ENCODE peak calls at places on chromosomes 16 and 17, in six cellular contexts. L is stimulated activated effector memory CD8-positive, alpha-beta T cell treated with anti-CD3 and anti-CD28 coated beads, Interleukin-12 subunit alpha, Interleukin-12 subunit beta, amount 100 ng/mL, for 72 hours; E is T follicular helper cell; D is HEK293T; X is NCI-H524; T is progenitor cell of endocrine pancreas. K is an unnamed sample.

GRCh38 chr16:64659863-64660262 is 462.0 kb downstream of the CDH11 start:
- DNase-seq in L (no peak), E (no peak), D (no peak), X (no peak), T (no peak), K (no peak)

GRCh38 chr17:71801301-71801700 is 319.5 kb upstream of the SOX9 start:
- DNase-seq in L (no peak), E (no peak), D (no peak), X (no peak), T (no peak), K (no peak)

GRCh38 chr17:61395409-61395982 is 4.1 kb upstream of the TBX2 start:
- DNase-seq in L (no peak), E (no peak), D (no peak), X (no peak), T (no peak), K (no peak)

GRCh38 chr17:44110823-44111633 is 12.4 kb downstream of the HDAC5 start:
- DNase-seq in L (no peak), E (peak; percentile 26), D (peak; percentile 77), X (peak; percentile 95), T (no peak), K (peak; percentile 83)

GRCh38 chr17:82497483-82498405 is 21.8 kb upstream of the FOXK2 start:
- DNase-seq in L (peak; percentile 31), E (peak; percentile 27), D (peak; percentile 71), X (peak; percentile 37), T (no peak), K (no peak)

GRCh38 chr17:32621612-32622312 is 135.0 kb downstream of the CDK5R1 start:
- DNase-seq in L (no peak), E (no peak), D (no peak), X (no peak), T (no peak), K (no peak)

GRCh38 chr16:85419503-85420408 is 193.4 kb upstream of the GSE1 start:
- DNase-seq in L (no peak), E (no peak), D (no peak), X (no peak), T (no peak), K (no peak)

GRCh38 chr16:17476414-17477259 is 5.9 kb upstream of the XYLT1 start:
- DNase-seq in L (no peak), E (peak; percentile 20), D (peak; percentile 46), X (peak; percentile 90), T (peak; percentile 34), K (peak; percentile 6)

GRCh38 chr17:13953871-13954270 is 115.4 kb upstream of the COX10 start:
- DNase-seq in L (no peak), E (no peak), D (no peak), X (no peak), T (no peak), K (no peak)

GRCh38 chr17:5115673-5116651 is at the start of gene USP6:
- DNase-seq in L (no peak), E (no peak), D (no peak), X (no peak), T (no peak), K (no peak)

GRCh38 chr16:83992624-83993023 is 24.6 kb downstream of the NECAB2 start:
- DNase-seq in L (no peak), E (no peak), D (no peak), X (no peak), T (no peak), K (no peak)

GRCh38 chr17:7213895-7214299 is 5.7 kb downstream of the DLG4 start:
- DNase-seq in L (no peak), E (peak; percentile 75), D (peak; percentile 77), X (peak; percentile 90), T (peak; percentile 76), K (peak; percentile 78)

GRCh38 chr17:8326591-8327583 is 12.8 kb upstream of the ODF4 start:
- DNase-seq in L (peak; percentile 7), E (no peak), D (no peak), X (no peak), T (peak; percentile 31), K (no peak)

GRCh38 chr17:79864617-79865250 is 25.5 kb upstream of the CBX4 start:
- DNase-seq in L (no peak), E (no peak), D (no peak), X (no peak), T (no peak), K (no peak)

GRCh38 chr16:79632289-79632688 is 31.8 kb upstream of the MAF start:
- DNase-seq in L (no peak), E (no peak), D (no peak), X (no peak), T (no peak), K (no peak)

GRCh38 chr17:21039839-21040575 is 2.8 kb downstream of the USP22 start:
- DNase-seq in L (no peak), E (no peak), D (peak; percentile 63), X (peak; percentile 78), T (no peak), K (peak; percentile 2)

GRCh38 chr17:50257574-50258224 is 16.6 kb upstream of the TMEM92 start:
- DNase-seq in L (no peak), E (no peak), D (peak; percentile 6), X (no peak), T (no peak), K (no peak)

GRCh38 chr17:4854181-4854681 is 21.1 kb downstream of the MINK1 start:
- DNase-seq in L (no peak), E (no peak), D (no peak), X (peak; percentile 90), T (no peak), K (no peak)

GRCh38 chr16:2042666-2043295 is 4.9 kb downstream of the NTHL1 start:
- DNase-seq in L (no peak), E (no peak), D (no peak), X (peak; percentile 27), T (no peak), K (no peak)

GRCh38 chr17:63950940-63951907 is 19.1 kb upstream of the CD79B start:
- DNase-seq in L (no peak), E (no peak), D (no peak), X (peak; percentile 16), T (peak; percentile 58), K (no peak)

GRCh38 chr17:2867441-2868424 is 71.5 kb downstream of the RAP1GAP2 start:
- DNase-seq in L (no peak), E (no peak), D (no peak), X (no peak), T (no peak), K (no peak)

GRCh38 chr16:58012481-58012880 is 11.3 kb downstream of the USB1 start:
- DNase-seq in L (no peak), E (no peak), D (no peak), X (no peak), T (no peak), K (no peak)

GRCh38 chr16:71365021-71365420 is 6.5 kb downstream of the CALB2 start:
- DNase-seq in L (no peak), E (no peak), D (no peak), X (peak; percentile 45), T (no peak), K (no peak)

GRCh38 chr17:21066394-21066793 is 23.6 kb upstream of the USP22 start:
- DNase-seq in L (no peak), E (no peak), D (no peak), X (peak; percentile 39), T (no peak), K (no peak)

GRCh38 chr17:19003966-19004600 is 481 bp downstream of the FAM83G start:
- DNase-seq in L (peak; percentile 28), E (peak; percentile 11), D (peak; percentile 44), X (no peak), T (peak; percentile 46), K (no peak)

GRCh38 chr16:74568961-74569631 is 37.8 kb downstream of the GLG1 start:
- DNase-seq in L (no peak), E (no peak), D (no peak), X (no peak), T (no peak), K (no peak)

GRCh38 chr17:66829386-66829864 is 5.5 kb upstream of the CACNG5 start:
- DNase-seq in L (no peak), E (no peak), D (peak; percentile 61), X (peak; percentile 94), T (peak; percentile 44), K (no peak)

GRCh38 chr17:78329263-78330059 is 30.4 kb downstream of the SOCS3 start:
- DNase-seq in L (no peak), E (no peak), D (no peak), X (no peak), T (no peak), K (no peak)

GRCh38 chr16:80846275-80847013 is 42.0 kb upstream of the CDYL2 start:
- DNase-seq in L (no peak), E (no peak), D (no peak), X (no peak), T (no peak), K (no peak)

GRCh38 chr17:50511058-50511457 is 2.8 kb downstream of the MYCBPAP start:
- DNase-seq in L (no peak), E (peak; percentile 20), D (no peak), X (no peak), T (no peak), K (no peak)

GRCh38 chr16:66881014-66881417 is 701 bp downstream of the PDP2 start:
- DNase-seq in L (no peak), E (no peak), D (no peak), X (peak; percentile 42), T (no peak), K (no peak)

GRCh38 chr17:11309850-11310249 is 68.8 kb downstream of the SHISA6 start:
- DNase-seq in L (no peak), E (no peak), D (no peak), X (no peak), T (no peak), K (no peak)

GRCh38 chr17:56499799-56500388 is 93.6 kb upstream of the NOG start:
- DNase-seq in L (no peak), E (no peak), D (peak; percentile 31), X (peak; percentile 65), T (no peak), K (peak; percentile 11)

GRCh38 chr16:30350134-30350871 is 4.8 kb downstream of the CD2BP2 start:
- DNase-seq in L (no peak), E (no peak), D (no peak), X (no peak), T (no peak), K (no peak)

GRCh38 chr17:28949185-28950016 is 1.9 kb downstream of the PHF12 start:
- DNase-seq in L (peak; percentile 44), E (peak; percentile 36), D (no peak), X (peak; percentile 63), T (no peak), K (no peak)

GRCh38 chr17:59010026-59010425 is 96.7 kb downstream of the TRIM37 start:
- DNase-seq in L (no peak), E (no peak), D (no peak), X (no peak), T (no peak), K (no peak)

GRCh38 chr16:4682616-4683254 is 10.6 kb upstream of the NUDT16L1 start:
- DNase-seq in L (no peak), E (no peak), D (peak; percentile 64), X (no peak), T (peak; percentile 30), K (no peak)

K was measured in DMS 273 treated with DMSO at 0.1 percent for 48 hours.